ENCODE peak calls at places on chromosomes 13 and 19, in nine cellular contexts. K is right lobe of liver; N is PC-3; S is pancreas; G is upper lobe of right lung; M is thoracic aorta; Q is SJSA1; D is tibial artery; Z is effector memory CD4-positive, alpha-beta T cell. E is an unnamed sample.

GRCh38 chr19:28554321-28555091 is 658.4 kb downstream of the UQCRFS1 start:
- DNase-seq in N (no peak), Z (no peak), K (no peak), M (no peak), D (no peak), Q (no peak), S (no peak), G (no peak), E (no peak)

GRCh38 chr19:46746281-46746965 is at the start of gene STRN4:
- DNase-seq in M (no peak), N (peak; percentile 62), Q (peak; percentile 39), G (peak; percentile 81), K (no peak), S (no peak), Z (peak; percentile 42), D (no peak), E (peak; percentile 77)

GRCh38 chr13:42812311-42812710 is 30.9 kb downstream of the FAM216B start:
- DNase-seq in S (no peak), M (no peak), D (no peak), G (no peak), Q (no peak), N (no peak), K (no peak), Z (no peak), E (no peak)

GRCh38 chr13:34037636-34038325 is 219.8 kb downstream of the RFC3 start:
- DNase-seq in K (no peak), S (no peak), N (peak; percentile 51), Z (no peak), D (no peak), Q (peak; percentile 33), G (no peak), M (no peak), E (no peak)

GRCh38 chr19:10961763-10962536 is 1.1 kb downstream of the SMARCA4 start:
- DNase-seq in G (no peak), K (no peak), S (no peak), D (no peak), N (peak; percentile 23), Q (no peak), M (no peak), Z (no peak), E (no peak)

GRCh38 chr19:19366691-19367396 is 38.6 kb upstream of the GATAD2A start:
- DNase-seq in N (peak; percentile 91), K (peak; percentile 77), S (peak; percentile 84), M (no peak), Z (peak; percentile 47), D (peak; percentile 55), Q (peak; percentile 52), G (peak; percentile 90), E (peak; percentile 88)

GRCh38 chr13:73198888-73199497 is 140.2 kb downstream of the KLF5 start:
- DNase-seq in K (no peak), G (no peak), Z (no peak), S (no peak), Q (no peak), M (no peak), N (no peak), D (no peak), E (no peak)

GRCh38 chr19:58398545-58398944 is 3.1 kb downstream of the RNF225 start:
- DNase-seq in S (no peak), M (no peak), K (no peak), Z (no peak), G (no peak), D (no peak), N (no peak), Q (no peak), E (peak; percentile 34)

GRCh38 chr19:53158119-53158656 is 665 bp downstream of the ZNF347 start:
- DNase-seq in K (peak; percentile 28), D (peak; percentile 27), G (peak; percentile 68), N (peak; percentile 41), Z (no peak), M (no peak), Q (peak; percentile 34), S (peak; percentile 22), E (peak; percentile 81)

GRCh38 chr13:91052873-91053272 is 294.6 kb upstream of the MIR17HG start:
- DNase-seq in M (no peak), S (no peak), N (no peak), K (no peak), G (no peak), D (no peak), Z (no peak), Q (no peak), E (no peak)

GRCh38 chr19:9427941-9428340 is 7.4 kb downstream of the ZNF266 start:
- DNase-seq in Z (no peak), D (no peak), G (no peak), S (no peak), Q (no peak), N (no peak), K (no peak), M (no peak), E (no peak)

GRCh38 chr13:35283856-35284255 is 192.6 kb downstream of the MAB21L1 start:
- DNase-seq in G (no peak), S (no peak), K (no peak), Q (no peak), N (peak; percentile 64), M (no peak), D (no peak), Z (no peak), E (no peak)

GRCh38 chr19:52600639-52601024 is 30.5 kb downstream of the ZNF701 start:
- DNase-seq in M (no peak), K (peak; percentile 30), G (peak; percentile 64), Z (no peak), S (no peak), N (no peak), D (peak; percentile 28), Q (no peak), E (peak; percentile 74)

GRCh38 chr13:93227280-93227905 is 786 bp downstream of the GPC6 start:
- DNase-seq in Q (peak; percentile 91), Z (no peak), D (no peak), N (peak; percentile 43), S (peak; percentile 25), K (peak; percentile 68), G (no peak), M (no peak), E (no peak)

GRCh38 chr13:65456150-65456912 is 1773.8 kb downstream of the PCDH9 start:
- DNase-seq in Q (no peak), D (no peak), S (no peak), Z (no peak), N (no peak), M (no peak), G (no peak), K (no peak), E (no peak)

GRCh38 chr13:101700598-101700997 is 248.1 kb downstream of the ITGBL1 start:
- DNase-seq in G (no peak), N (no peak), M (no peak), Z (no peak), D (peak; percentile 49), S (no peak), K (no peak), Q (no peak), E (no peak)

GRCh38 chr19:38266070-38266469 is 1.7 kb downstream of the SPINT2 start:
- DNase-seq in G (no peak), D (no peak), Q (no peak), Z (no peak), K (no peak), S (no peak), M (no peak), N (peak; percentile 37), E (peak; percentile 63)

DNA sequence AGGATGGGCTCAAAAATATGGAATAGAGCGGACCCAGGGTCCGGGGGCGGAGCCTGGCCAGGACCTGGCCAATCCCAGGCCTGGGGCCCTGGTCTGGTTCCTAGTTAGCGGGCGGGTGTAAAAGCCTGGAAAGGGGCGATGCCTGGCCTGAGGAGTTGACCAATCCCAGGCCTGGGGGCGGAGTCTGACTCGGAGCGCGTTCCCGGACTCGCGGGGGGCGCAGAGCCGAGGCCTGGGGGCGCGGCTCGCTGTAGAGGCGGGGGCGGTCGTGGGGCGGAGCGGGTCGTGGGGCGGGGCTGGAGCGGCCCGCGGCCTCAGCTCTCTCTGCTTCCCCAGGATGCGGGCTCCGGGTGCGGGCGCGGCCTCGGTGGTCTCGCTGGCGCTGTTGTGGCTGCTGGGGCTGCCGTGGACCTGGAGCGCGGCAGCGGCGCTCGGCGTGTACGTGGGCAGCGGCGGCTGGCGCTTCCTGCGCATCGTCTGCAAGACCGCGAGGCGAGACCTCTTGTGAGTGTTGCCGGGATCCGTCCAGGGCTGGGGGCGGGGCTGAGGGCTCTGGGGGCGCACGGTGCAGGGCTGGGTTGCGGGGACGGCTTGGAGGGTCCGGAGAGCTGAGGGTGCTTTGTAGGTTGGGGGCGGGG is at the start of gene SLC27A1:
- DNase-seq in K (peak; percentile 99), D (peak; percentile 99), N (peak; percentile 99), S (peak; percentile 98), Q (peak; percentile 98), M (peak; percentile 97), G (peak; percentile 99), Z (peak; percentile 87), E (peak; percentile 100)
- H3K4me1 ChIP-seq in K (no peaks in the 10 kb centered on the region), D (peaks cover 26% of the 10 kb centered on the region), N (peaks cover 17% of the 10 kb centered on the region), S (no peaks in the 10 kb centered on the region), Q (peaks cover 20% of the 10 kb centered on the region), M (peaks cover 30% of the 10 kb centered on the region), G (peaks cover 31% of the 10 kb centered on the region), Z (peaks cover 15% of the 10 kb centered on the region), E (peaks cover 23% of the 10 kb centered on the region)

DNA sequence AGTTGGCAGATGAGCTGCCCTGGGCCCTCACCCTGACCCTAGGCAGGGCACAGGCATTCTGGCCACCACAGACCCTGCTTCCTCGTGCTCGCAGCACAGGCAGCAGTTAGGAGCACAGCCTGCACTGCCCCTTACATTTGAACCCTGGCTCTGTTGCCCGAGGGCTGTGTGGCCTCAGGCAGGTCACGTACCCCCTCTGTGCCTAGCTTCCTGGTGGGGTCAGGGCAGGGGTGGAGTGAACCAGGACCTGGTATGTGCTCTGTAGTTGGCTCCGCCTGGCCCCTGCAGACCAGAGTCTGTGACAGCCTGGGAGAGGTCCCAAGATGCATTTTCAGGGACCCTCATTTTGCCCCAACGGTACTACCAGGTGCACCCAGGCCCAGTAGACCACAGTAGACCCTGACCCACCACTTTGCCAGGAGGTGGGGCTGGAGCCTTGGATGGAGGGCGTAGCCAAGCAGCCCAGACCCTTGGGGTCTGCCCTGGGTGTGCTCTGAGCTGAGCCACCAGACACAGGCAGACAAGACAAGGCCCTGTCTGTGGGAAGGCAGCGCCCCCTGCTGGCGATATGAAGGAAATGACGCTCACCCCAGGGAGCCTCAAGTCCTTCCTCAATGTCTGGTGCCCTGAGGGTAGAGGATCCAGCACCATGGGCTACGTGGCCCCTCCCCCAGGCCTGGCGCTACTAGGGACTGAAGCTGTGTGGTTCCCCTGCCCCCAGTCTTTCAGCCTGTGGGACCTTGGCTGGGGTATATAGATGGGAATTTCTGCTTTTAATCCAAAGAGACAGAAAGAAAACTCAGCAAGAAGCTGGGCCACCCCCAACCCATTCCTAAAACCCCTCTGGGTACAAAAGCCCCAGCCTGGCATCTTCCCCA is 9.0 kb downstream of the LYL1 start:
- DNase-seq in N (peak; percentile 95), Q (peak; percentile 69), S (peak; percentile 77), M (no peak), G (peak; percentile 88), K (peak; percentile 77), Z (peak; percentile 58), D (peak; percentile 78), E (peak; percentile 90)
- H3K4me1 ChIP-seq in N (peaks cover 11% of the 10 kb centered on the region), Q (no peaks in the 10 kb centered on the region), S (no peaks in the 10 kb centered on the region), M (peaks cover 79% of the 10 kb centered on the region), G (peaks cover 44% of the 10 kb centered on the region), K (no peaks in the 10 kb centered on the region), Z (peaks cover 38% of the 10 kb centered on the region), D (peaks cover 64% of the 10 kb centered on the region), E (peaks cover 18% of the 10 kb centered on the region)

GRCh38 chr13:109779876-109780516 is 6.4 kb downstream of the IRS2 start:
- DNase-seq in G (no peak), S (no peak), N (no peak), M (no peak), K (no peak), D (no peak), Q (no peak), Z (no peak), E (no peak)
- H3K4me1 ChIP-seq in G (peaks cover 42% of the 10 kb centered on the region), S (peaks cover 34% of the 10 kb centered on the region), N (peaks cover 44% of the 10 kb centered on the region), M (peaks cover 67% of the 10 kb centered on the region), K (no peaks in the 10 kb centered on the region), D (peaks cover 36% of the 10 kb centered on the region), Q (peaks cover 74% of the 10 kb centered on the region), Z (peaks cover 36% of the 10 kb centered on the region), E (peaks cover 22% of the 10 kb centered on the region)

GRCh38 chr19:13301627-13302334 is 151.6 kb downstream of the IER2 start:
- DNase-seq in K (no peak), Q (no peak), Z (no peak), M (no peak), S (no peak), D (no peak), G (no peak), N (no peak), E (no peak)
- H3K4me1 ChIP-seq in K (no peaks in the 10 kb centered on the region), Q (no peaks in the 10 kb centered on the region), Z (no peaks in the 10 kb centered on the region), M (no peaks in the 10 kb centered on the region), S (no peaks in the 10 kb centered on the region), D (no peaks in the 10 kb centered on the region), G (no peaks in the 10 kb centered on the region), N (no peaks in the 10 kb centered on the region), E (no peaks in the 10 kb centered on the region)